ENCODE peak calls at places on chromosomes 5 and 9, in five cellular contexts. K, J, G, Q and Z are unnamed samples.

GRCh38 chr5:173123416-173123815 is 20.9 kb upstream of the BNIP1 start:
- DNase-seq in J (no peak), G (no peak), K (no peak), Q (no peak), Z (no peak)

GRCh38 chr9:118529210-118529609 is 825.0 kb downstream of the TLR4 start:
- DNase-seq in G (no peak), Q (no peak), J (no peak), K (no peak), Z (no peak)

GRCh38 chr9:928363-929042 is 48.0 kb upstream of the DMRT3 start:
- DNase-seq in J (peak), Q (no peak), K (peak), G (peak), Z (peak)

GRCh38 chr9:17021379-17021970 is 113.4 kb upstream of the CNTLN start:
- DNase-seq in Q (no peak), K (no peak), G (no peak), J (no peak), Z (no peak)

GRCh38 chr5:179798771-179799643 is 5.2 kb downstream of the LTC4S start:
- DNase-seq in K (no peak), Q (no peak), J (no peak), G (no peak), Z (no peak)

GRCh38 chr9:75061169-75061568 is 26.8 kb downstream of the NMRK1 start:
- DNase-seq in J (no peak), G (no peak), K (no peak), Q (no peak), Z (no peak)

GRCh38 chr9:80922544-80922943 is 766.8 kb downstream of the TLE1 start:
- DNase-seq in Q (no peak), G (no peak), K (no peak), J (no peak), Z (no peak)

GRCh38 chr5:59800375-59800893 is 93.1 kb downstream of the PDE4D start:
- DNase-seq in J (no peak), G (no peak), K (no peak), Q (no peak), Z (peak)

GRCh38 chr9:129489838-129490582 is 130.9 kb downstream of the C9orf50 start:
- DNase-seq in G (no peak), K (peak), Q (no peak), J (no peak), Z (no peak)

GRCh38 chr5:6525422-6525821 is 76.8 kb downstream of the UBE2QL1 start:
- DNase-seq in G (no peak), Q (no peak), K (no peak), J (no peak), Z (no peak)

GRCh38 chr9:38292480-38292879 is 100.0 kb upstream of the ALDH1B1 start:
- DNase-seq in Q (no peak), K (no peak), J (no peak), G (no peak), Z (no peak)

GRCh38 chr5:38509185-38509584 is 47.3 kb downstream of the LIFR start:
- DNase-seq in G (no peak), K (no peak), J (no peak), Q (no peak), Z (no peak)

GRCh38 chr5:160843240-160843639 is 8.8 kb downstream of the ATP10B start:
- DNase-seq in J (no peak), Q (peak), K (no peak), G (no peak), Z (no peak)

GRCh38 chr5:75374394-75374814 is 37.4 kb downstream of the HMGCR start:
- DNase-seq in J (no peak), K (no peak), Q (no peak), G (no peak), Z (no peak)

GRCh38 chr5:56192246-56192645 is 40.9 kb downstream of the ANKRD55 start:
- DNase-seq in K (no peak), G (no peak), Q (no peak), J (no peak), Z (no peak)

GRCh38 chr9:32841314-32841713 is 58.0 kb downstream of the TMEM215 start:
- DNase-seq in G (no peak), Q (no peak), K (no peak), J (no peak), Z (no peak)

GRCh38 chr5:131991593-131992324 is 19.7 kb downstream of the ACSL6 start:
- DNase-seq in Q (no peak), K (no peak), J (no peak), G (no peak), Z (no peak)

GRCh38 chr5:175195698-175196656 is 248.0 kb downstream of the DRD1 start:
- DNase-seq in J (no peak), K (no peak), Q (no peak), G (peak), Z (no peak)

GRCh38 chr9:82144803-82145202 is 156.2 kb downstream of the SPATA31D1 start:
- DNase-seq in G (no peak), Q (no peak), K (no peak), J (no peak), Z (no peak)

GRCh38 chr5:90131734-90132133 is 277.8 kb downstream of the CETN3 start:
- DNase-seq in G (no peak), K (no peak), Q (peak), J (no peak), Z (no peak)

GRCh38 chr9:1018121-1018520 is 32.0 kb upstream of the DMRT2 start:
- DNase-seq in K (peak), Q (no peak), J (no peak), G (peak), Z (peak)

GRCh38 chr5:54742417-54742889 is 224.9 kb downstream of the SNX18 start:
- DNase-seq in Q (no peak), J (no peak), G (no peak), K (peak), Z (no peak)

GRCh38 chr5:143575264-143575663 is 171.8 kb upstream of the NR3C1 start:
- DNase-seq in Q (no peak), K (no peak), J (no peak), G (no peak), Z (no peak)
- TF ChIP-seq YY1 in Q (no peak), K (no peak), J (no peak), G (no peak), Z (no peak)

GRCh38 chr5:53008751-53009150 is 19.6 kb downstream of the ITGA2 start:
- DNase-seq in J (no peak), K (no peak), Q (no peak), G (peak), Z (no peak)
- TF ChIP-seq YY1 in J (no peak), K (no peak), Q (no peak), G (no peak), Z (no peak)

GRCh38 chr5:139472410-139473030 is 1.7 kb downstream of the SMIM33 start:
- DNase-seq in Q (no peak), J (no peak), G (no peak), K (peak), Z (no peak)

GRCh38 chr5:139473565-139473964 is 2.8 kb downstream of the SMIM33 start:
- DNase-seq in Q (no peak), G (no peak), K (peak), J (peak), Z (no peak)

GRCh38 chr5:139473105-139473504 is 2.3 kb downstream of the SMIM33 start:
- DNase-seq in Q (no peak), K (no peak), J (no peak), G (no peak), Z (peak)

GRCh38 chr5:139475865-139476651 is 5.3 kb downstream of the SMIM33 start:
- DNase-seq in G (no peak), J (no peak), K (peak), Q (no peak), Z (no peak)

DNA sequence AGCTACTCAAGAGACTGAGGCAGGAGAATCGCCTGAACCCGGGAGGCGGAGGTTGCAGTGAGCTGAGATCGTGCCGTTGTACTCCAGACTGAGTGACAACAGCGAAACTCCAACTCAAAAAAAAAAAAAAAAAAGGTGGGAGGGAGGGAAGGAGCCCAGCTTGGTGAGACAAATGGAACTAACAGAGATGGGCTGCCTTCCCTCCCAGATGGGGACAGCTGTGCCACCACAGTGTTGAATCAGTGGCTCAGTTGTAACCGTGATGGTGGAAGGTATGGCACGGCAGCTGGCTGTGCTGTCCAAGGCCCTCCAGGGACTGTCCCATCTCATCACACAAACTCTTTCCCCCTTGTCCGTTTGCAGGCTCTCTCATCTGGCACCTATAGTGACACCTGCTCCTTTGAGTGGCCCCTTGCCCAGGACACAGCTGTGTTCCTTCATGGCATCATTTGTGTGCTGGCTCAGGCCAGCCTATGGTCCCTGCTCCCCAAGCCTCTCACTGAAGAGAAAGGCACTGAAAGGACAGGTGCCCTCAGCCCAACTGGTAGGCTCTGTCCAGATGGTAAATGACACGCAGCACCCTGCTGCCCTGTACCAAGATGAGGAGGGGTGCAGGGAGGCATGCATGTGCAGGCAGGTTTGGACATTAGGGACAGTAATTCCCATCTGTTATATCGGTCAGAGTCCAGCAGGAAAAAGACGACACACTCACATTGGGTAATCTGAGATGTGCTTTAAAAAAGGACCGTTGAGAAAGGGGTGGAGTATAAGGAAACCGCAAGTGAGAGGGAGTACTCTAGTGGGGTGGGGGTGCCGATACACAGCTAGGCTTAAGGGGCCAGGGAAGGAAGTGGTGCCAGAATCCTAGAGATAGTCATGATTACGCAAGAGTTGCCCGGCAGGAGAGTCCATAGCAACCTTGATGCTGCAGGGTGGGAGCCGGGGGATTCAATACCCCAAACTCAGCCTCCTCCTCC is 4.3 kb downstream of the SMIM33 start:
- DNase-seq in K (peak), G (no peak), Q (no peak), J (no peak), Z (no peak)
- TF ChIP-seq YY1 in K (no peak), G (no peak), Q (no peak), J (no peak), Z (no peak)

GRCh38 chr9:125089331-125089730 is 54.0 kb downstream of the SCAI start:
- DNase-seq in J (no peak), Q (peak), G (no peak), K (no peak), Z (no peak)
- TF ChIP-seq YY1 in J (no peak), Q (no peak), G (no peak), K (no peak), Z (no peak)

DNA sequence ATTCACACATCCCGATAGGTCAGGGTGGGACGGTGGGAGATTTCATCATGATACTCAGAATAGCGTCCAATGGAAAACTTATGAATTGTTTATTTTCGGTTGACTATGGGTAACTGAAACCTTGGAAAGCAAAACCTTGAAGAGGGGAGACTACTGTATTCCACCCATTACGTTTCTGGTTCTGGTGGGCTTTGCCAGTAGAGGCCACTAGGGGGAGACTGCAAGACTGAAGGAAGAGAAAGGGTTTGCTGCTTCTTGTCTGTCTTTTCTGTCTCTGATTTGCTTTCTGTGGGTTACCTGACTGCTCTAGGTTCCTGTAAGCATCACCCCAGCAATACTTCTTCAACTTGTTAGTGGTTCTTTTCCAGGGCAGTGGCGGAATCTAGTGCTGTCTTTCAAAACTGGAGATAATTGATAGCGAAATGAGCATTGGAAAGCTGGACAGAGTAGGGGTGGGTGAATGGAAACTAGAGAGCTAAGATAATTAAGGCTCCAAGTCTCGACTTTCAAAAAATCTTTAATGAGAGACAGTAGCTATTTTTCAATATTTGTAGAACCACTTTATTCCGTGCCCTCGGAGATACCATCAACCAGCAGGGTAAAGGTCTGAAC is 27.0 kb downstream of the GRIN3A start:
- DNase-seq in K (peak), J (peak), G (no peak), Q (no peak), Z (peak)
- TF ChIP-seq YY1 in K (no peak), J (no peak), G (no peak), Q (no peak), Z (no peak)

DNA sequence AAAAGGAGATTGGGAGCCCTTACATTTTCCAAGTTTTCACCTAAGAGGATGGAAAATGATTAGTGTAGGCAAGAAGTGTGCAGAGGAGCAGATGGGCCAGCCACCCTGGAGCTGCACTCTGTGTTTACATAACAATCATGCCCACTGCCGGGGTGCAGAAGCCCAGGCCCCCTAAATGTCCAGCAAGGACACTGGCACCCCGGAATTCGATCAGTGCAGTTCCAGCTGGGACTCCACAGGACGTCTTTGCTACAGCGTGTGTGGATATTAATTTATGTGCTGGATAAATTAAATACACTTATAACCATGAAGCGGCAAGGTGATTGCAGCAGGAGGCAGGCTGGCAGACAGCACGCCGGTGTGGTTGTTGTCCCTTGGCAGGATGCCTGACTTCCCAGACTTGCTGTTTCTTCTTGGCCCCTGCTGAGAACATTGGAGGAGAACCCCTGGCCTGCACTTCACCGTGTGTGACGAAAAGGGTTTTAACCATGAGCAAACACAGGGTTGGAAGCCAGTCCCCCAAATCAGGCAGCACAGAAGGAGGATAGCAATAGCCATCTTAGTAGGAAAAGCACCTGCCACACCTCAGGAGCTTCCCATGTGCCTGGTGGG is 73.7 kb downstream of the GADD45G start:
- DNase-seq in Q (no peak), G (no peak), K (no peak), J (no peak), Z (no peak)
- TF ChIP-seq YY1 in Q (no peak), G (no peak), K (no peak), J (no peak), Z (no peak)

DNA sequence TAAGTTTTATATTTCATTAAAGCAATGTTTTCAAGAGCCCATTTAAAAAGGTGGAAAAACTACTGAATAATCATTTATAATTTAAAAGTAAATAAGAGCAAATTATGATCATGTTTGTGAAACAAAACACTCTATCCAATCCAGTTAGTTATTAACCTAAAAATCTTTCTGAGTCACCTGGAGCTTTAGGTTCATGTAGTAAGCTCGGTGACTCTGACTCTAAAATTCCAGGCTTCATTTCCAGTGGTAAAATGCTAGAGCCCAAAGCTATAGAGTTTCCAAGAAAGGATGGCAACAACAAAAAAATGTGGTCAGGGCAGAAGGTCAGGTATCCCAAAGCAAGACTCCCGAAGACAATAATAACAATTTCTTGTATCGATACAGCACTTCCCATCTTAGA is 76.1 kb upstream of the SPOCK1 start:
- DNase-seq in Q (no peak), K (no peak), G (no peak), J (no peak), Z (no peak)
- TF ChIP-seq YY1 in Q (no peak), K (no peak), G (no peak), J (no peak), Z (no peak)

GRCh38 chr5:34001231-34001935 is 6.5 kb downstream of the AMACR start:
- DNase-seq in J (no peak), G (no peak), Q (no peak), K (no peak), Z (no peak)
- TF ChIP-seq YY1 in J (no peak), G (no peak), Q (no peak), K (no peak), Z (no peak)

DNA sequence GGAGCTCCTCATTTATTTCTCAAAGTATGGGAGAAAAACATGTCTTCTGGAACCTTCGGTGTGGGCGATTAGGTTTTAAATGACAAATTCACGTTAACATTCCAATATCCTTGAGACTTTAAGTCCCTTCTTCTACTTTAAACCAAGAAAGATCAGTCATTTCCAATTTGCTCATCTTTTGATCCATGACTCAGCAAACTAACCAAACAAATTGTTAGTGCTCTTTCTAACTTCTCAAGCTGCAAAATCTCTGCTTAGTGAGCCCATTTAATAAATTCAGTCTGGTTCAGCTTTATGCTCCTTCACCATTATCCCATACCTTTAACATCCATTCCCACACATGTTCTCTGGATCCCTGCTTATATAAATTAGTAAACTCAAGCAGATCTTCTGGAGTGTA is 5.5 kb upstream of the CCDC180 start:
- DNase-seq in J (no peak), Q (no peak), G (no peak), K (no peak), Z (no peak)
- TF ChIP-seq YY1 in J (no peak), Q (no peak), G (no peak), K (no peak), Z (no peak)